ENCODE peak calls at places on chromosome X, in six cellular contexts. P, J, A, E, O and L are unnamed samples.

GRCh38 chrX:155070975-155071693 is at the start of the genes BRCC3, CMC4 and MTCP1:
- DNase-seq in O (peak), E (peak), P (peak), A (peak), J (peak), L (peak)

GRCh38 chrX:78092296-78092695 is 11.8 kb upstream of the PGK1 start:
- DNase-seq in P (no peak), E (peak), O (no peak), J (peak), A (no peak), L (no peak)

GRCh38 chrX:22278375-22278774 is 5.7 kb downstream of the CBLL2 start:
- DNase-seq in E (peak), J (no peak), O (no peak), P (no peak), A (no peak), L (no peak)

GRCh38 chrX:122816288-122816687 is 367.8 kb upstream of the GRIA3 start:
- DNase-seq in E (no peak), O (no peak), A (no peak), P (no peak), J (no peak), L (no peak)

GRCh38 chrX:115047181-115047580 is 29.8 kb upstream of the IL13RA2 start:
- DNase-seq in O (no peak), P (no peak), J (no peak), E (no peak), A (no peak), L (no peak)

GRCh38 chrX:22060451-22060940 is 28.4 kb downstream of the PHEX start:
- DNase-seq in O (no peak), E (no peak), P (no peak), J (no peak), A (no peak), L (no peak)

GRCh38 chrX:22037911-22038537 is 5.9 kb downstream of the PHEX start:
- DNase-seq in O (no peak), E (no peak), A (no peak), P (no peak), J (no peak), L (no peak)

GRCh38 chrX:331772-332495 is 13.3 kb upstream of the GTPBP6 start:
- DNase-seq in J (no peak), O (no peak), A (no peak), P (peak), E (no peak), L (no peak)

GRCh38 chrX:9566150-9566621 is 101.3 kb downstream of the TBL1X start:
- DNase-seq in P (peak), J (peak), E (no peak), A (no peak), O (no peak), L (peak)

GRCh38 chrX:106415276-106415895 is 196.4 kb upstream of the RADX start:
- DNase-seq in E (peak), O (no peak), P (no peak), A (no peak), J (peak), L (no peak)

GRCh38 chrX:153779891-153780677 is 757 bp upstream of the SRPK3 start:
- DNase-seq in P (peak), O (no peak), A (no peak), E (no peak), J (no peak), L (no peak)

GRCh38 chrX:57772637-57773036 is 92.6 kb upstream of the NLRP2B start:
- DNase-seq in O (no peak), E (peak), A (no peak), J (no peak), P (no peak), L (no peak)

GRCh38 chrX:70043685-70044084 is 6.1 kb downstream of the AWAT2 start:
- DNase-seq in A (no peak), E (peak), O (no peak), P (no peak), J (no peak), L (no peak)

GRCh38 chrX:123899701-123900100 is 39.8 kb downstream of the XIAP start:
- DNase-seq in P (no peak), J (no peak), A (no peak), O (no peak), E (no peak), L (no peak)

GRCh38 chrX:56232221-56233082 is at the start of gene KLF8:
- DNase-seq in E (peak), J (peak), P (peak), A (peak), O (no peak), L (peak)

GRCh38 chrX:40459576-40460158 is 121.1 kb upstream of the ATP6AP2 start:
- DNase-seq in P (no peak), E (peak), A (no peak), J (no peak), O (no peak), L (no peak)

GRCh38 chrX:16610121-16610565 is 39.8 kb upstream of the S100G start:
- DNase-seq in P (no peak), J (no peak), O (no peak), E (no peak), A (no peak), L (no peak)

GRCh38 chrX:125444659-125445058 is 125.0 kb downstream of the TEX13C start:
- DNase-seq in P (no peak), J (no peak), A (no peak), O (no peak), E (no peak), L (no peak)

GRCh38 chrX:51459125-51459524 is 37.3 kb downstream of the NUDT11 start:
- DNase-seq in J (no peak), P (no peak), O (no peak), A (no peak), E (peak), L (no peak)

GRCh38 chrX:39762266-39762841 is 335.4 kb downstream of the BCOR start:
- DNase-seq in J (no peak), A (no peak), O (no peak), E (no peak), P (no peak), L (no peak)

GRCh38 chrX:151896734-151897474 is 15.8 kb upstream of the MAGEA4 start:
- DNase-seq in E (no peak), A (no peak), O (no peak), J (no peak), P (no peak), L (no peak)

GRCh38 chrX:40154853-40155616 is 57.3 kb upstream of the BCOR start:
- DNase-seq in J (no peak), O (no peak), E (peak), A (no peak), P (peak), L (peak)

GRCh38 chrX:150211988-150212387 is 151.1 kb upstream of the MAMLD1 start:
- DNase-seq in A (no peak), O (no peak), P (no peak), E (no peak), J (no peak), L (no peak)

GRCh38 chrX:149758068-149758714 is 15.7 kb upstream of the HSFX1 start:
- DNase-seq in P (no peak), A (no peak), E (no peak), J (no peak), O (no peak), L (no peak)

GRCh38 chrX:55143621-55144020 is 54.8 kb downstream of the PAGE2 start:
- DNase-seq in E (no peak), J (no peak), A (no peak), P (no peak), O (no peak), L (no peak)

GRCh38 chrX:36199926-36200325 is 280.4 kb downstream of the CFAP47 start:
- DNase-seq in O (no peak), A (no peak), J (no peak), P (no peak), E (no peak), L (no peak)

GRCh38 chrX:150269613-150270254 is 93.4 kb upstream of the MAMLD1 start:
- DNase-seq in J (no peak), P (no peak), A (no peak), O (no peak), E (no peak), L (no peak)

GRCh38 chrX:17622331-17622730 is 115.0 kb upstream of the SCML1 start:
- DNase-seq in J (no peak), E (no peak), A (no peak), O (no peak), P (no peak), L (no peak)

GRCh38 chrX:138928737-138929459 is 217.4 kb upstream of the FGF13 start:
- DNase-seq in A (no peak), E (no peak), P (no peak), J (no peak), O (no peak), L (no peak)

GRCh38 chrX:39857780-39858179 is 240.0 kb downstream of the BCOR start:
- DNase-seq in O (no peak), E (no peak), P (no peak), A (no peak), J (no peak), L (no peak)

GRCh38 chrX:135328421-135329005 is 19.2 kb downstream of the ETDC start:
- DNase-seq in O (no peak), P (no peak), E (no peak), J (no peak), A (no peak), L (no peak)